ENCODE peak calls at places on chromosomes 6 and 20, in five cellular contexts. L is GM20000, B is EL, W is ovary, O is epithelial cell of prostate. Q is an unnamed sample.

GRCh38 chr6:163489584-163489983 is 75.1 kb downstream of the QKI start:
- DNase-seq in W (no peak), O (no peak), B (peak; percentile 26), L (no peak), Q (no peak)

GRCh38 chr20:2859330-2860121 is 13.8 kb upstream of the PTPRA start:
- DNase-seq in O (no peak), L (no peak), W (no peak), B (peak; percentile 80), Q (peak; percentile 92)

GRCh38 chr6:150465610-150466009 is 96.8 kb downstream of the IYD start:
- DNase-seq in W (no peak), L (no peak), B (no peak), O (no peak), Q (no peak)

GRCh38 chr6:36851632-36852031 is 12.4 kb upstream of the CPNE5 start:
- DNase-seq in W (no peak), B (no peak), L (no peak), O (no peak), Q (peak; percentile 40)

GRCh38 chr6:125828476-125829039 is 37.8 kb downstream of the NCOA7 start:
- DNase-seq in W (no peak), B (no peak), L (no peak), O (no peak), Q (no peak)

GRCh38 chr6:113697642-113698410 is 159.3 kb upstream of the MARCKS start:
- DNase-seq in L (no peak), O (no peak), W (no peak), B (peak; percentile 93), Q (peak; percentile 88)

GRCh38 chr6:28983838-28984237 is 21.3 kb downstream of the ZNF311 start:
- DNase-seq in O (no peak), B (no peak), W (no peak), L (no peak), Q (no peak)

GRCh38 chr6:33892581-33893346 is 89.0 kb upstream of the MLN start:
- DNase-seq in B (no peak), W (no peak), L (no peak), O (no peak), Q (no peak)

GRCh38 chr6:28117386-28118050 is 6.9 kb upstream of the ZSCAN16 start:
- DNase-seq in L (no peak), O (no peak), B (no peak), W (no peak), Q (no peak)

GRCh38 chr6:90217621-90218496 is 78.8 kb downstream of the BACH2 start:
- DNase-seq in W (no peak), O (no peak), B (no peak), L (no peak), Q (no peak)

Q was measured in fibroblast of the aortic adventitia.